ENCODE peak calls at places on chromosomes 7 and 10, in four cellular contexts. One of them, this sample, is unnamed.

GRCh38 chr7:47647213-47647985 is 65.5 kb upstream of the TNS3 start:
- DNase-seq in effector memory CD4-positive, alpha-beta T cell: no peak
- DNase-seq in RPMI8226: peak
- DNase-seq in amygdala: no peak
- DNase-seq in this sample: no peak

GRCh38 chr10:116565533-116565932 is 19.8 kb downstream of the PNLIP start:
- DNase-seq in effector memory CD4-positive, alpha-beta T cell: no peak
- DNase-seq in RPMI8226: no peak
- DNase-seq in amygdala: no peak
- DNase-seq in this sample: no peak

GRCh38 chr7:22799633-22800032 is 23.0 kb downstream of the TOMM7 start:
- DNase-seq in effector memory CD4-positive, alpha-beta T cell: no peak
- DNase-seq in RPMI8226: no peak
- DNase-seq in amygdala: no peak
- DNase-seq in this sample: no peak

GRCh38 chr10:15705298-15705697 is 14.4 kb downstream of the ITGA8 start:
- DNase-seq in effector memory CD4-positive, alpha-beta T cell: no peak
- DNase-seq in RPMI8226: no peak
- DNase-seq in amygdala: no peak
- DNase-seq in this sample: no peak

GRCh38 chr10:101939273-101939635 is 95.7 kb upstream of the KCNIP2 start:
- DNase-seq in effector memory CD4-positive, alpha-beta T cell: no peak
- DNase-seq in RPMI8226: no peak
- DNase-seq in amygdala: no peak
- DNase-seq in this sample: no peak

GRCh38 chr7:27547401-27547800 is 115.3 kb downstream of the HIBADH start:
- DNase-seq in effector memory CD4-positive, alpha-beta T cell: no peak
- DNase-seq in RPMI8226: no peak
- DNase-seq in amygdala: no peak
- DNase-seq in this sample: no peak

GRCh38 chr7:17185690-17186070 is 112.8 kb upstream of the AHR start:
- DNase-seq in effector memory CD4-positive, alpha-beta T cell: no peak
- DNase-seq in RPMI8226: no peak
- DNase-seq in amygdala: no peak
- DNase-seq in this sample: no peak

GRCh38 chr10:103612462-103613365 is 119.2 kb downstream of the NEURL1 start:
- DNase-seq in effector memory CD4-positive, alpha-beta T cell: no peak
- DNase-seq in RPMI8226: no peak
- DNase-seq in amygdala: no peak
- DNase-seq in this sample: no peak

GRCh38 chr7:80393786-80394185 is 118.1 kb downstream of the GNAT3 start:
- DNase-seq in effector memory CD4-positive, alpha-beta T cell: no peak
- DNase-seq in RPMI8226: no peak
- DNase-seq in amygdala: no peak
- DNase-seq in this sample: no peak

GRCh38 chr7:158255558-158255957 is 332.1 kb downstream of the PTPRN2 start:
- DNase-seq in effector memory CD4-positive, alpha-beta T cell: no peak
- DNase-seq in RPMI8226: no peak
- DNase-seq in amygdala: no peak
- DNase-seq in this sample: no peak

GRCh38 chr10:13637894-13638293 is 51.1 kb downstream of the PRPF18 start:
- DNase-seq in effector memory CD4-positive, alpha-beta T cell: no peak
- DNase-seq in RPMI8226: no peak
- DNase-seq in amygdala: no peak
- DNase-seq in this sample: no peak

GRCh38 chr10:76035010-76035727 is 603.7 kb downstream of the LRMDA start:
- DNase-seq in effector memory CD4-positive, alpha-beta T cell: no peak
- DNase-seq in RPMI8226: no peak
- DNase-seq in amygdala: no peak
- DNase-seq in this sample: no peak

GRCh38 chr10:110317866-110318850 is 13.4 kb upstream of the SMNDC1 start:
- DNase-seq in effector memory CD4-positive, alpha-beta T cell: no peak
- DNase-seq in RPMI8226: no peak
- DNase-seq in amygdala: no peak
- DNase-seq in this sample: no peak

GRCh38 chr7:102169651-102170416 is 116.8 kb upstream of the SH2B2 start:
- DNase-seq in effector memory CD4-positive, alpha-beta T cell: no peak
- DNase-seq in RPMI8226: no peak
- DNase-seq in amygdala: no peak
- DNase-seq in this sample: no peak

GRCh38 chr10:104643023-104643663 is 2.1 kb downstream of the SORCS3 start:
- DNase-seq in effector memory CD4-positive, alpha-beta T cell: no peak
- DNase-seq in RPMI8226: no peak
- DNase-seq in amygdala: no peak
- DNase-seq in this sample: no peak

GRCh38 chr10:17075510-17075909 is 54.1 kb downstream of the CUBN start:
- DNase-seq in effector memory CD4-positive, alpha-beta T cell: no peak
- DNase-seq in RPMI8226: no peak
- DNase-seq in amygdala: no peak
- DNase-seq in this sample: no peak

GRCh38 chr10:29535778-29536459 is 98.9 kb downstream of the SVIL start:
- DNase-seq in effector memory CD4-positive, alpha-beta T cell: no peak
- DNase-seq in RPMI8226: no peak
- DNase-seq in amygdala: no peak
- DNase-seq in this sample: no peak

GRCh38 chr10:97916586-97916985 is 66.9 kb downstream of the GOLGA7B start:
- DNase-seq in effector memory CD4-positive, alpha-beta T cell: no peak
- DNase-seq in RPMI8226: peak
- DNase-seq in amygdala: no peak
- DNase-seq in this sample: no peak

GRCh38 chr7:46357290-46357689 is 436.2 kb upstream of the IGFBP3 start:
- DNase-seq in effector memory CD4-positive, alpha-beta T cell: no peak
- DNase-seq in RPMI8226: no peak
- DNase-seq in amygdala: no peak
- DNase-seq in this sample: no peak

GRCh38 chr10:6185039-6185716 is 17.6 kb upstream of the PFKFB3 start:
- DNase-seq in effector memory CD4-positive, alpha-beta T cell: no peak
- DNase-seq in RPMI8226: no peak
- DNase-seq in amygdala: no peak
- DNase-seq in this sample: no peak

GRCh38 chr10:54900584-54900983 is 99.6 kb upstream of the PCDH15 start:
- DNase-seq in effector memory CD4-positive, alpha-beta T cell: no peak
- DNase-seq in RPMI8226: no peak
- DNase-seq in amygdala: no peak
- DNase-seq in this sample: no peak

GRCh38 chr10:122373713-122374112 is 795 bp upstream of the PLEKHA1 start:
- DNase-seq in effector memory CD4-positive, alpha-beta T cell: no peak
- DNase-seq in RPMI8226: no peak
- DNase-seq in amygdala: no peak
- DNase-seq in this sample: no peak

GRCh38 chr7:148340881-148341280 is 249.7 kb upstream of the C7orf33 start:
- DNase-seq in effector memory CD4-positive, alpha-beta T cell: no peak
- DNase-seq in RPMI8226: no peak
- DNase-seq in amygdala: no peak
- DNase-seq in this sample: no peak

GRCh38 chr10:101571573-101571925 is 16.5 kb downstream of the POLL start:
- DNase-seq in effector memory CD4-positive, alpha-beta T cell: no peak
- DNase-seq in RPMI8226: no peak
- DNase-seq in amygdala: no peak
- DNase-seq in this sample: no peak

GRCh38 chr7:80848841-80849240 is 70.0 kb downstream of the SEMA3C start:
- DNase-seq in effector memory CD4-positive, alpha-beta T cell: no peak
- DNase-seq in RPMI8226: no peak
- DNase-seq in amygdala: no peak
- DNase-seq in this sample: no peak

GRCh38 chr7:24778543-24779282 is 21.4 kb upstream of the GSDME start:
- DNase-seq in effector memory CD4-positive, alpha-beta T cell: no peak
- DNase-seq in RPMI8226: no peak
- DNase-seq in amygdala: no peak
- DNase-seq in this sample: peak

GRCh38 chr10:116787893-116788665 is 45.7 kb upstream of the HSPA12A start:
- DNase-seq in effector memory CD4-positive, alpha-beta T cell: peak
- DNase-seq in RPMI8226: peak
- DNase-seq in amygdala: peak
- DNase-seq in this sample: peak

GRCh38 chr10:91051834-91052233 is 130.9 kb upstream of the ANKRD1 start:
- DNase-seq in effector memory CD4-positive, alpha-beta T cell: no peak
- DNase-seq in RPMI8226: no peak
- DNase-seq in amygdala: no peak
- DNase-seq in this sample: peak

GRCh38 chr7:25029075-25029474 is 49.1 kb upstream of the OSBPL3 start:
- DNase-seq in effector memory CD4-positive, alpha-beta T cell: no peak
- DNase-seq in RPMI8226: no peak
- DNase-seq in amygdala: no peak
- DNase-seq in this sample: no peak

GRCh38 chr7:6147627-6148026 is 116.5 kb downstream of the ANKRD61 start:
- DNase-seq in effector memory CD4-positive, alpha-beta T cell: no peak
- DNase-seq in RPMI8226: no peak
- DNase-seq in amygdala: no peak
- DNase-seq in this sample: no peak

GRCh38 chr10:129901389-129902045 is 62.6 kb downstream of the EBF3 start:
- DNase-seq in effector memory CD4-positive, alpha-beta T cell: no peak
- DNase-seq in RPMI8226: no peak
- DNase-seq in amygdala: no peak
- DNase-seq in this sample: no peak

GRCh38 chr7:100914879-100915442 is 19.3 kb upstream of the ACHE start:
- DNase-seq in effector memory CD4-positive, alpha-beta T cell: no peak
- DNase-seq in RPMI8226: no peak
- DNase-seq in amygdala: no peak
- DNase-seq in this sample: no peak

GRCh38 chr10:7546365-7546967 is 120.3 kb downstream of the ITIH5 start:
- DNase-seq in effector memory CD4-positive, alpha-beta T cell: no peak
- DNase-seq in RPMI8226: no peak
- DNase-seq in amygdala: no peak
- DNase-seq in this sample: no peak